ENCODE peak calls at places on chromosomes 13 and 19, in ten cellular contexts. W, O, H, S, I, P, C, X, L and U are unnamed samples.

GRCh38 chr19:33402421-33403220 is 29.1 kb downstream of the CEBPG start:
- DNase-seq in W (no peak), O (peak), H (no peak), S (no peak), I (peak), P (no peak), C (no peak), X (no peak), L (no peak), U (peak)

GRCh38 chr13:20118268-20119140 is 42.3 kb downstream of the GJA3 start:
- DNase-seq in W (no peak), O (peak), H (peak), S (no peak), I (peak), P (peak), C (no peak), X (no peak), L (no peak), U (no peak)

GRCh38 chr13:114144606-114145244 is 12.3 kb upstream of the RASA3 start:
- DNase-seq in W (no peak), O (no peak), H (no peak), S (no peak), I (no peak), P (no peak), C (no peak), X (no peak), L (no peak), U (no peak)

GRCh38 chr13:114054269-114054668 is 78.2 kb downstream of the RASA3 start:
- DNase-seq in W (no peak), O (no peak), H (no peak), S (no peak), I (no peak), P (no peak), C (no peak), X (no peak), L (no peak), U (no peak)

GRCh38 chr13:113080361-113080831 is 25.2 kb upstream of the F7 start:
- DNase-seq in W (no peak), O (no peak), H (no peak), S (no peak), I (peak), P (no peak), C (no peak), X (no peak), L (no peak), U (no peak)

GRCh38 chr19:12828494-12828893 is 5.9 kb downstream of the RTBDN start:
- DNase-seq in W (no peak), O (no peak), H (peak), S (no peak), I (peak), P (peak), C (no peak), X (no peak), L (no peak), U (peak)

GRCh38 chr13:34913040-34913439 is 29.0 kb upstream of the NBEA start:
- DNase-seq in W (no peak), O (no peak), H (peak), S (peak), I (no peak), P (peak), C (no peak), X (no peak), L (no peak), U (peak)

GRCh38 chr13:27556109-27556508 is 64.2 kb downstream of the LNX2 start:
- DNase-seq in W (no peak), O (no peak), H (peak), S (no peak), I (no peak), P (peak), C (no peak), X (peak), L (no peak), U (peak)

GRCh38 chr19:13526552-13526951 is 20.3 kb upstream of the CACNA1A start:
- DNase-seq in W (no peak), O (no peak), H (peak), S (peak), I (peak), P (peak), C (no peak), X (no peak), L (no peak), U (peak)

GRCh38 chr19:50877338-50877737 is 4.1 kb downstream of the KLK2 start:
- DNase-seq in W (no peak), O (no peak), H (no peak), S (no peak), I (no peak), P (no peak), C (no peak), X (no peak), L (no peak), U (no peak)

GRCh38 chr13:63578796-63579195 is 2163.1 kb upstream of the PCDH20 start:
- DNase-seq in W (no peak), O (no peak), H (no peak), S (no peak), I (no peak), P (no peak), C (no peak), X (no peak), L (no peak), U (no peak)
- TF ChIP-seq CTCF in W (no peak), O (no peak), H (no peak), S (no peak), I (no peak), P (no peak), C (no peak), X (no peak), L (no peak), U (no peak)

DNA sequence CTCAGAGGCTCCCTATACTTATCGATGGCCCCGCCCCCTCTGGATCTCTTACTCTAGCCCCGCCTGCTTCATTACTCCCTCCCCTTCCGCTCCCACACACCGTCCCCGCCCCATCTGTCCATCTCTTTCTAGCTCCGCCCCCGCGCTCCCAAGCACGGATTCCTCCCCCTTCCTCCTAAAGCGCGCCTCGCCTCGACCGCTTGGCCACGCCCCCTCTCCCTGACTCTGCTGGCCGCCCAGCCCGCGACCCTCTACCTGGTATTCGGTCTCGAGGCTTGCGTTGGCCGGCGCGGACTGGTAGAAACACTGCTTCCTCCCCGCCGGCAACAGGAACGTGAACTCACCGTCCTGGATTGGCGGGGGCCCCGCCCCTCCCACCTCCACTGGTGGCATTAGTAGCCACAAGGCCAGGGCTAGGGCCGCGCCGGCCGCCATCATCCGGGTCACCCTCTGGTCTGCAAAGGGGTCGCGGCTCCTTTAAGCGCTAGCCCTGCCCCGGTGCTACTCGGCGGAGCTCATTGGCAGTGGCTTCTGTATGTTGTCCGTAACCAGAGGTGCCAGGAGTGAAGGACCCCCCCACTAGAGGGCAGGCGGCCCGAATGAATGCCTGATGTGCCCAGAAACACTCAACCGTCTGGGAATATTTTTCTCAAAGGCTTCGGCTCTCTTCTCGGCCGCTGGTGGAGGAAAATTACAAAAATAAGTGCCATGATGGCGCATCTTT is at the start of gene TMED1:
- DNase-seq in W (peak), O (peak), H (peak), S (peak), I (peak), P (peak), C (peak), X (peak), L (peak), U (peak)
- TF ChIP-seq CTCF in W (no peak), O (peak), H (no peak), S (peak), I (peak), P (peak), C (peak), X (peak), L (peak), U (no peak)

DNA sequence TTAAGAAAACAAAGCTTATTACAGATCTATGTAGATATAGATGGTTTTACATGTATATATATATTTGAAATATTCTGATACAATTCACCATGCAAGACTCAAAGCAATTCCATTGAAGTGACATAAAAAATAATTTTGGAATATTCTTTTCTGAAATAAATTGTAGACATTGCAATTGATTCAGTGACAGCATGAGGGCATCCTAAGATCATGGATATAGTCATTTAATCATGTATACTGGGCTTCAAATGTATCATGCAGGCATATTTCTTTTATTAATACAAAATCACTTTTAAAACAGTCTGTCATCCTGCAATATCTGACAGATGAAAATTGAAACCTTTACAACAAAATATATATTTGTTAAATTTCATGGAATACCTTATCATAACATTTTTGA is 286.7 kb upstream of the SLITRK6 start:
- DNase-seq in W (no peak), O (no peak), H (no peak), S (peak), I (no peak), P (peak), C (no peak), X (no peak), L (no peak), U (peak)
- TF ChIP-seq CTCF in W (no peak), O (no peak), H (no peak), S (no peak), I (no peak), P (peak), C (no peak), X (peak), L (no peak), U (peak)

DNA sequence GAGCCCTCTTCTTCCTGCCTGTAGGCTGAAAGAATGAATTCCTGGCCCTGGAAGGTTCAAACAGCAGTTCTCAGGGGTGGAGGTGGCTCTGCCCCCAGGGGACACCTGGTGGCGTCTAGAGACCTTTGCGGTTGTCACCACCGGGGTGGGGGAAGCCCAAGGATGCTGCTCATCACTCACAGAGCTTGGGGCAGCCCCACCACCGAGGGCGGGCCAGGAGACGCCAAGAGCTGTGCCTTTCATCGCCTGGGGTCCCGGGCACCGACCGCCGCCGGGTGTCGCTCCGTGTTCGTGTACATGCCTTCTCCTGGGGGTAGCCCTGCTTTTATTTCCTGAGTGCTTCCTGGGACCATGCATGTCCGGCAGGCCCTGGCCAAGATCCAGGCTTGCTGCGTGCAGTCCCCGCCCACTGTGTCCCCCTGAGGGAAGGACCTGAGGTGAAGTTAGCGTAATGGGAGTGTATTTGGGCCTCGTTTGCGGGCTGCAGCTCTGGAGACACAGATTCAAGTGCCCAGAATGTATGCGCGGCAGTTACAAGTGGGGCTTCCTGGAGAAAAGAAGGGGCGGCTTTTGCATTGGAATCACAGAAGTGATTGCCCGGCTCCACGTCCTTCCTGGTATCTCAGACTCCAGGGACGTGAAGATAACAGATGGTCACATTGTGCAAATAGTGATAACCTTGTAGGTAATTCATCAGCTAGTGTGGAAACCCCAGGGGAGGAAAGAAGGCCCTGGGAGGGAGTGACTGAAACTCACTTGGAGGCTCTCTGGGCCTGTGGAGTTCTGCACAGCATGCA is 7.8 kb downstream of the DOT1L start:
- DNase-seq in W (no peak), O (peak), H (peak), S (no peak), I (peak), P (no peak), C (no peak), X (no peak), L (no peak), U (no peak)
- TF ChIP-seq CTCF in W (no peak), O (no peak), H (no peak), S (no peak), I (no peak), P (peak), C (no peak), X (no peak), L (no peak), U (no peak)

GRCh38 chr19:32339988-32340874 is 5.2 kb upstream of the ZNF507 start:
- DNase-seq in W (peak), O (peak), H (peak), S (peak), I (peak), P (peak), C (peak), X (no peak), L (no peak), U (peak)

GRCh38 chr19:32333227-32333626 is 12.2 kb upstream of the ZNF507 start:
- DNase-seq in W (no peak), O (no peak), H (no peak), S (no peak), I (no peak), P (no peak), C (no peak), X (no peak), L (no peak), U (no peak)

GRCh38 chr19:32337176-32337808 is 8.1 kb upstream of the ZNF507 start:
- DNase-seq in W (no peak), O (no peak), H (no peak), S (no peak), I (no peak), P (no peak), C (no peak), X (no peak), L (no peak), U (no peak)

GRCh38 chr19:32336259-32337111 is 8.9 kb upstream of the ZNF507 start:
- DNase-seq in W (no peak), O (no peak), H (peak), S (peak), I (no peak), P (peak), C (no peak), X (no peak), L (no peak), U (no peak)
- TF ChIP-seq CTCF in W (no peak), O (no peak), H (peak), S (no peak), I (no peak), P (peak), C (no peak), X (peak), L (peak), U (no peak)